ENCODE peak calls at places on chromosomes 12 and 14, in four cellular contexts. D, B, X and M are unnamed samples.

GRCh38 chr12:27924350-27925140 is 48.0 kb downstream of the PTHLH start:
- DNase-seq in D (no peak), B (no peak), X (peak), M (no peak)

GRCh38 chr14:91149462-91149861 is 35.6 kb downstream of the DGLUCY start:
- DNase-seq in D (no peak), B (peak), X (peak), M (peak)

GRCh38 chr12:108854055-108854452 is 3.3 kb downstream of the SSH1 start:
- DNase-seq in D (no peak), B (no peak), X (peak), M (no peak)

GRCh38 chr12:65308601-65309071 is 30.2 kb downstream of the MSRB3 start:
- DNase-seq in D (no peak), B (no peak), X (peak), M (no peak)

GRCh38 chr12:67509987-67510386 is 138.6 kb upstream of the DYRK2 start:
- DNase-seq in D (no peak), B (no peak), X (no peak), M (no peak)

GRCh38 chr12:96902076-96902475 is 5.0 kb upstream of the NEDD1 start:
- DNase-seq in D (no peak), B (no peak), X (no peak), M (no peak)

GRCh38 chr14:31961881-31962280 is 115.2 kb upstream of the ARHGAP5 start:
- DNase-seq in D (peak), B (no peak), X (no peak), M (no peak)

GRCh38 chr12:71599213-71599612 is 64.4 kb downstream of the ZFC3H1 start:
- DNase-seq in D (no peak), B (no peak), X (no peak), M (no peak)

GRCh38 chr12:94222351-94222750 is 74.0 kb downstream of the PLXNC1 start:
- DNase-seq in D (no peak), B (no peak), X (no peak), M (no peak)

GRCh38 chr12:28987538-28988383 is 161.3 kb upstream of the FAR2 start:
- DNase-seq in D (no peak), B (no peak), X (peak), M (no peak)

GRCh38 chr12:65695077-65695865 is 129.0 kb upstream of the HMGA2 start:
- DNase-seq in D (no peak), B (peak), X (peak), M (no peak)

GRCh38 chr12:130476451-130476850 is 138.8 kb downstream of the PIWIL1 start:
- DNase-seq in D (no peak), B (no peak), X (no peak), M (no peak)

GRCh38 chr12:114625294-114625851 is 58.6 kb downstream of the TBX3 start:
- DNase-seq in D (peak), B (no peak), X (peak), M (peak)

GRCh38 chr12:96412431-96412830 is 12.2 kb upstream of the CDK17 start:
- DNase-seq in D (no peak), B (no peak), X (no peak), M (no peak)

GRCh38 chr14:72611956-72612500 is 281.9 kb downstream of the DPF3 start:
- DNase-seq in D (no peak), B (no peak), X (no peak), M (peak)

GRCh38 chr12:132173135-132174014 is 29.1 kb downstream of the NOC4L start:
- DNase-seq in D (no peak), B (peak), X (no peak), M (no peak)